ENCODE peak calls at places on chromosomes 2 and 18, in six cellular contexts. One of them, this sample, is unnamed. For H3K36me3 and H3K27me3, the result is how much of the 10 kb centered on the place peaks cover.

GRCh38 chr2:14944562-14945346 is 312.2 kb downstream of the LRATD1 start:
- DNase-seq in sigmoid colon: no peak
- DNase-seq in cardiac muscle cell: peak
- DNase-seq in PC-9: peak
- DNase-seq in H1: peak
- DNase-seq in MM.1S: peak
- DNase-seq in this sample: no peak

GRCh38 chr2:47208852-47209606 is 53.9 kb upstream of the STPG4 start:
- DNase-seq in cardiac muscle cell: no peak
- DNase-seq in PC-9: peak
- DNase-seq in H1: no peak
- DNase-seq in MM.1S: no peak
- DNase-seq in sigmoid colon: no peak
- DNase-seq in this sample: no peak

GRCh38 chr2:201470821-201471731 is 19.5 kb downstream of the STRADB start:
- DNase-seq in PC-9: no peak
- DNase-seq in MM.1S: no peak
- DNase-seq in cardiac muscle cell: peak
- DNase-seq in H1: peak
- DNase-seq in sigmoid colon: no peak
- DNase-seq in this sample: no peak

GRCh38 chr2:191304939-191305875 is 60.0 kb downstream of the MYO1B start:
- DNase-seq in cardiac muscle cell: no peak
- DNase-seq in MM.1S: no peak
- DNase-seq in sigmoid colon: peak
- DNase-seq in H1: no peak
- DNase-seq in PC-9: no peak
- DNase-seq in this sample: no peak

GRCh38 chr18:4455113-4455811 is at the start of gene DLGAP1:
- DNase-seq in H1: no peak
- DNase-seq in PC-9: no peak
- DNase-seq in sigmoid colon: peak
- DNase-seq in cardiac muscle cell: peak
- DNase-seq in MM.1S: peak
- DNase-seq in this sample: peak

GRCh38 chr18:39198376-39198775 is 1632.8 kb upstream of the CELF4 start:
- DNase-seq in MM.1S: no peak
- DNase-seq in PC-9: no peak
- DNase-seq in cardiac muscle cell: no peak
- DNase-seq in H1: no peak
- DNase-seq in sigmoid colon: no peak
- DNase-seq in this sample: no peak

GRCh38 chr18:39527465-39527864 is 1961.9 kb upstream of the CELF4 start:
- DNase-seq in sigmoid colon: no peak
- DNase-seq in cardiac muscle cell: no peak
- DNase-seq in PC-9: no peak
- DNase-seq in MM.1S: no peak
- DNase-seq in H1: no peak
- DNase-seq in this sample: no peak

GRCh38 chr18:48408727-48409590 is at the start of gene ZBTB7C:
- DNase-seq in sigmoid colon: no peak
- DNase-seq in cardiac muscle cell: peak
- DNase-seq in H1: peak
- DNase-seq in MM.1S: peak
- DNase-seq in PC-9: no peak
- DNase-seq in this sample: peak

GRCh38 chr18:8747440-8747937 is 42.1 kb downstream of the MTCL1 start:
- DNase-seq in H1: no peak
- DNase-seq in cardiac muscle cell: no peak
- DNase-seq in MM.1S: no peak
- DNase-seq in sigmoid colon: no peak
- DNase-seq in PC-9: no peak
- DNase-seq in this sample: no peak

GRCh38 chr2:203936949-203937348 is 386 bp downstream of the ICOS start:
- DNase-seq in cardiac muscle cell: no peak
- DNase-seq in sigmoid colon: no peak
- DNase-seq in PC-9: no peak
- DNase-seq in H1: no peak
- DNase-seq in MM.1S: no peak
- DNase-seq in this sample: no peak
- H3K4me3 ChIP-seq in cardiac muscle cell: no peak
- H3K4me3 ChIP-seq in sigmoid colon: no peak
- H3K4me3 ChIP-seq in PC-9: no peak
- H3K4me3 ChIP-seq in H1: no peak
- H3K4me3 ChIP-seq in MM.1S: no peak
- H3K4me3 ChIP-seq in this sample: no peak

GRCh38 chr2:181907635-181908034 is 16.1 kb downstream of the ITPRID2 start:
- DNase-seq in cardiac muscle cell: no peak
- DNase-seq in MM.1S: no peak
- DNase-seq in H1: no peak
- DNase-seq in sigmoid colon: no peak
- DNase-seq in PC-9: no peak
- DNase-seq in this sample: no peak

GRCh38 chr2:181907005-181907549 is 15.5 kb downstream of the ITPRID2 start:
- DNase-seq in MM.1S: peak
- DNase-seq in sigmoid colon: no peak
- DNase-seq in cardiac muscle cell: no peak
- DNase-seq in H1: no peak
- DNase-seq in PC-9: no peak
- DNase-seq in this sample: no peak

GRCh38 chr2:181904022-181904632 is 12.6 kb downstream of the ITPRID2 start:
- DNase-seq in cardiac muscle cell: peak
- DNase-seq in MM.1S: peak
- DNase-seq in PC-9: peak
- DNase-seq in sigmoid colon: no peak
- DNase-seq in H1: no peak
- DNase-seq in this sample: peak

GRCh38 chr2:181900007-181900651 is 8.6 kb downstream of the ITPRID2 start:
- DNase-seq in sigmoid colon: no peak
- DNase-seq in PC-9: no peak
- DNase-seq in cardiac muscle cell: no peak
- DNase-seq in MM.1S: no peak
- DNase-seq in H1: no peak
- DNase-seq in this sample: no peak

GRCh38 chr2:181902625-181903024 is 11.1 kb downstream of the ITPRID2 start:
- DNase-seq in sigmoid colon: no peak
- DNase-seq in MM.1S: no peak
- DNase-seq in H1: no peak
- DNase-seq in cardiac muscle cell: no peak
- DNase-seq in PC-9: no peak
- DNase-seq in this sample: no peak
- H3K36me3 ChIP-seq in sigmoid colon: under half
- H3K36me3 ChIP-seq in MM.1S: under half
- H3K36me3 ChIP-seq in H1: under half
- H3K36me3 ChIP-seq in cardiac muscle cell: half or more
- H3K36me3 ChIP-seq in PC-9: half or more
- H3K36me3 ChIP-seq in this sample: under half

GRCh38 chr2:72139871-72140620 is 7.6 kb downstream of the CYP26B1 start:
- DNase-seq in MM.1S: no peak
- DNase-seq in cardiac muscle cell: no peak
- DNase-seq in PC-9: no peak
- DNase-seq in H1: no peak
- DNase-seq in sigmoid colon: no peak
- DNase-seq in this sample: no peak

GRCh38 chr2:72138921-72139381 is 8.7 kb downstream of the CYP26B1 start:
- DNase-seq in MM.1S: no peak
- DNase-seq in sigmoid colon: no peak
- DNase-seq in PC-9: peak
- DNase-seq in H1: no peak
- DNase-seq in cardiac muscle cell: no peak
- DNase-seq in this sample: no peak

GRCh38 chr2:72140621-72140960 is 7.1 kb downstream of the CYP26B1 start:
- DNase-seq in MM.1S: no peak
- DNase-seq in PC-9: no peak
- DNase-seq in cardiac muscle cell: no peak
- DNase-seq in H1: no peak
- DNase-seq in sigmoid colon: no peak
- DNase-seq in this sample: no peak

GRCh38 chr2:72138011-72138881 is 9.4 kb downstream of the CYP26B1 start:
- DNase-seq in cardiac muscle cell: no peak
- DNase-seq in H1: no peak
- DNase-seq in PC-9: peak
- DNase-seq in sigmoid colon: peak
- DNase-seq in MM.1S: no peak
- DNase-seq in this sample: no peak

GRCh38 chr2:72139471-72139870 is 8.2 kb downstream of the CYP26B1 start:
- DNase-seq in MM.1S: no peak
- DNase-seq in cardiac muscle cell: no peak
- DNase-seq in sigmoid colon: no peak
- DNase-seq in H1: peak
- DNase-seq in PC-9: no peak
- DNase-seq in this sample: no peak
- H3K27me3 ChIP-seq in MM.1S: under half
- H3K27me3 ChIP-seq in cardiac muscle cell: half or more
- H3K27me3 ChIP-seq in sigmoid colon: under half
- H3K27me3 ChIP-seq in H1: under half
- H3K27me3 ChIP-seq in PC-9: under half
- H3K27me3 ChIP-seq in this sample: under half

GRCh38 chr2:85162746-85163301 is 29.6 kb downstream of the TCF7L1 start:
- DNase-seq in sigmoid colon: no peak
- DNase-seq in MM.1S: no peak
- DNase-seq in cardiac muscle cell: no peak
- DNase-seq in PC-9: no peak
- DNase-seq in H1: no peak
- DNase-seq in this sample: no peak
- H3K4me3 ChIP-seq in sigmoid colon: no peak
- H3K4me3 ChIP-seq in MM.1S: no peak
- H3K4me3 ChIP-seq in cardiac muscle cell: no peak
- H3K4me3 ChIP-seq in PC-9: no peak
- H3K4me3 ChIP-seq in H1: no peak
- H3K4me3 ChIP-seq in this sample: no peak

This sample was measured in GM06990.